ENCODE peak calls at places on chromosomes 11 and 22, in eight cellular contexts. One of them, this sample, is unnamed.

GRCh38 chr11:123152951-123153350 is 42.1 kb downstream of the CLMP start:
- DNase-seq in CD4-positive, alpha-beta memory T cell: no peak
- DNase-seq in hypothalamus: no peak
- DNase-seq in omental fat pad: no peak
- DNase-seq in HT1080: no peak
- DNase-seq in NCI-H82: no peak
- DNase-seq in cardiac muscle cell: no peak
- DNase-seq in GM04504: no peak
- DNase-seq in this sample: no peak

GRCh38 chr11:130118636-130119387 is 40.8 kb upstream of the ST14 start:
- DNase-seq in cardiac muscle cell: no peak
- DNase-seq in GM04504: no peak
- DNase-seq in omental fat pad: no peak
- DNase-seq in HT1080: no peak
- DNase-seq in CD4-positive, alpha-beta memory T cell: peak
- DNase-seq in hypothalamus: no peak
- DNase-seq in NCI-H82: no peak
- DNase-seq in this sample: no peak

GRCh38 chr11:7613394-7613720 is 59.9 kb downstream of the CYB5R2 start:
- DNase-seq in HT1080: no peak
- DNase-seq in cardiac muscle cell: no peak
- DNase-seq in omental fat pad: no peak
- DNase-seq in hypothalamus: no peak
- DNase-seq in GM04504: no peak
- DNase-seq in NCI-H82: no peak
- DNase-seq in CD4-positive, alpha-beta memory T cell: no peak
- DNase-seq in this sample: no peak

GRCh38 chr22:48153726-48154125 is 1391.3 kb downstream of the TBC1D22A start:
- DNase-seq in omental fat pad: no peak
- DNase-seq in NCI-H82: no peak
- DNase-seq in cardiac muscle cell: no peak
- DNase-seq in hypothalamus: no peak
- DNase-seq in GM04504: no peak
- DNase-seq in CD4-positive, alpha-beta memory T cell: no peak
- DNase-seq in HT1080: no peak
- DNase-seq in this sample: no peak

GRCh38 chr11:113014262-113014661 is 53.0 kb downstream of the NCAM1 start:
- DNase-seq in GM04504: peak
- DNase-seq in hypothalamus: no peak
- DNase-seq in omental fat pad: no peak
- DNase-seq in CD4-positive, alpha-beta memory T cell: no peak
- DNase-seq in NCI-H82: peak
- DNase-seq in cardiac muscle cell: peak
- DNase-seq in HT1080: no peak
- DNase-seq in this sample: no peak

GRCh38 chr11:43410394-43410793 is 51.7 kb downstream of the TTC17 start:
- DNase-seq in cardiac muscle cell: no peak
- DNase-seq in CD4-positive, alpha-beta memory T cell: no peak
- DNase-seq in GM04504: no peak
- DNase-seq in omental fat pad: no peak
- DNase-seq in NCI-H82: no peak
- DNase-seq in hypothalamus: no peak
- DNase-seq in HT1080: no peak
- DNase-seq in this sample: no peak

GRCh38 chr22:43478621-43479285 is 66.9 kb downstream of the MPPED1 start:
- DNase-seq in omental fat pad: no peak
- DNase-seq in NCI-H82: no peak
- DNase-seq in GM04504: no peak
- DNase-seq in CD4-positive, alpha-beta memory T cell: no peak
- DNase-seq in cardiac muscle cell: no peak
- DNase-seq in hypothalamus: no peak
- DNase-seq in HT1080: no peak
- DNase-seq in this sample: no peak

GRCh38 chr22:37056246-37056645 is 4.7 kb downstream of the KCTD17 start:
- DNase-seq in CD4-positive, alpha-beta memory T cell: no peak
- DNase-seq in cardiac muscle cell: no peak
- DNase-seq in GM04504: no peak
- DNase-seq in HT1080: no peak
- DNase-seq in omental fat pad: no peak
- DNase-seq in NCI-H82: no peak
- DNase-seq in hypothalamus: no peak
- DNase-seq in this sample: no peak

GRCh38 chr11:69293819-69294505 is at the start of gene MYEOV:
- DNase-seq in cardiac muscle cell: no peak
- DNase-seq in NCI-H82: peak
- DNase-seq in CD4-positive, alpha-beta memory T cell: no peak
- DNase-seq in hypothalamus: no peak
- DNase-seq in HT1080: no peak
- DNase-seq in GM04504: no peak
- DNase-seq in omental fat pad: no peak
- DNase-seq in this sample: peak

GRCh38 chr11:118632577-118633318 is 25.3 kb downstream of the PHLDB1 start:
- DNase-seq in hypothalamus: no peak
- DNase-seq in omental fat pad: no peak
- DNase-seq in CD4-positive, alpha-beta memory T cell: no peak
- DNase-seq in GM04504: no peak
- DNase-seq in cardiac muscle cell: no peak
- DNase-seq in HT1080: no peak
- DNase-seq in NCI-H82: no peak
- DNase-seq in this sample: no peak

GRCh38 chr11:129248618-129249017 is 56.5 kb upstream of the ARHGAP32 start:
- DNase-seq in HT1080: peak
- DNase-seq in cardiac muscle cell: no peak
- DNase-seq in GM04504: peak
- DNase-seq in hypothalamus: no peak
- DNase-seq in omental fat pad: no peak
- DNase-seq in NCI-H82: no peak
- DNase-seq in CD4-positive, alpha-beta memory T cell: no peak
- DNase-seq in this sample: peak

GRCh38 chr11:76656087-76656531 is 14.4 kb downstream of the LRRC32 start:
- DNase-seq in cardiac muscle cell: no peak
- DNase-seq in omental fat pad: peak
- DNase-seq in GM04504: no peak
- DNase-seq in HT1080: no peak
- DNase-seq in hypothalamus: no peak
- DNase-seq in NCI-H82: no peak
- DNase-seq in CD4-positive, alpha-beta memory T cell: no peak
- DNase-seq in this sample: no peak

GRCh38 chr22:44455151-44455962 is 42.7 kb downstream of the RTL6 start:
- DNase-seq in omental fat pad: no peak
- DNase-seq in CD4-positive, alpha-beta memory T cell: peak
- DNase-seq in cardiac muscle cell: no peak
- DNase-seq in HT1080: no peak
- DNase-seq in hypothalamus: no peak
- DNase-seq in NCI-H82: no peak
- DNase-seq in GM04504: no peak
- DNase-seq in this sample: no peak

GRCh38 chr11:91761406-91762027 is 463.1 kb upstream of the FAT3 start:
- DNase-seq in hypothalamus: no peak
- DNase-seq in omental fat pad: no peak
- DNase-seq in CD4-positive, alpha-beta memory T cell: no peak
- DNase-seq in HT1080: no peak
- DNase-seq in cardiac muscle cell: no peak
- DNase-seq in GM04504: no peak
- DNase-seq in NCI-H82: peak
- DNase-seq in this sample: no peak

GRCh38 chr11:60065801-60066200 is 9.3 kb downstream of the MS4A3 start:
- DNase-seq in hypothalamus: no peak
- DNase-seq in HT1080: no peak
- DNase-seq in NCI-H82: no peak
- DNase-seq in CD4-positive, alpha-beta memory T cell: no peak
- DNase-seq in omental fat pad: no peak
- DNase-seq in GM04504: no peak
- DNase-seq in cardiac muscle cell: no peak
- DNase-seq in this sample: no peak

GRCh38 chr11:69319255-69320106 is 25.5 kb downstream of the MYEOV start:
- DNase-seq in CD4-positive, alpha-beta memory T cell: no peak
- DNase-seq in omental fat pad: no peak
- DNase-seq in GM04504: no peak
- DNase-seq in HT1080: no peak
- DNase-seq in NCI-H82: no peak
- DNase-seq in hypothalamus: no peak
- DNase-seq in cardiac muscle cell: no peak
- DNase-seq in this sample: no peak

GRCh38 chr11:40032331-40032730 is 1427.1 kb downstream of the LRRC4C start:
- DNase-seq in omental fat pad: no peak
- DNase-seq in cardiac muscle cell: no peak
- DNase-seq in NCI-H82: no peak
- DNase-seq in CD4-positive, alpha-beta memory T cell: no peak
- DNase-seq in HT1080: peak
- DNase-seq in hypothalamus: no peak
- DNase-seq in GM04504: no peak
- DNase-seq in this sample: no peak

GRCh38 chr11:71355266-71355665 is 92.9 kb downstream of the DHCR7 start:
- DNase-seq in HT1080: no peak
- DNase-seq in NCI-H82: no peak
- DNase-seq in GM04504: no peak
- DNase-seq in CD4-positive, alpha-beta memory T cell: no peak
- DNase-seq in omental fat pad: no peak
- DNase-seq in cardiac muscle cell: no peak
- DNase-seq in hypothalamus: no peak
- DNase-seq in this sample: no peak

GRCh38 chr22:46147061-46147460 is 3.3 kb upstream of the PPARA start:
- DNase-seq in CD4-positive, alpha-beta memory T cell: no peak
- DNase-seq in NCI-H82: no peak
- DNase-seq in omental fat pad: no peak
- DNase-seq in HT1080: no peak
- DNase-seq in cardiac muscle cell: no peak
- DNase-seq in GM04504: no peak
- DNase-seq in hypothalamus: no peak
- DNase-seq in this sample: no peak

GRCh38 chr11:60221706-60222105 is 21.2 kb downstream of the MS4A4E start:
- DNase-seq in cardiac muscle cell: no peak
- DNase-seq in hypothalamus: no peak
- DNase-seq in GM04504: no peak
- DNase-seq in HT1080: no peak
- DNase-seq in omental fat pad: no peak
- DNase-seq in NCI-H82: no peak
- DNase-seq in CD4-positive, alpha-beta memory T cell: no peak
- DNase-seq in this sample: no peak

GRCh38 chr11:45232341-45233080 is 53.6 kb downstream of the SYT13 start:
- DNase-seq in hypothalamus: no peak
- DNase-seq in NCI-H82: no peak
- DNase-seq in cardiac muscle cell: no peak
- DNase-seq in CD4-positive, alpha-beta memory T cell: no peak
- DNase-seq in GM04504: no peak
- DNase-seq in omental fat pad: no peak
- DNase-seq in HT1080: no peak
- DNase-seq in this sample: no peak

GRCh38 chr11:211741-212140 is 4.2 kb downstream of the RIC8A start:
- DNase-seq in NCI-H82: no peak
- DNase-seq in omental fat pad: no peak
- DNase-seq in hypothalamus: no peak
- DNase-seq in GM04504: no peak
- DNase-seq in cardiac muscle cell: no peak
- DNase-seq in CD4-positive, alpha-beta memory T cell: no peak
- DNase-seq in HT1080: no peak
- DNase-seq in this sample: no peak

GRCh38 chr11:116144387-116144958 is 628.3 kb downstream of the BUD13 start:
- DNase-seq in HT1080: no peak
- DNase-seq in omental fat pad: no peak
- DNase-seq in hypothalamus: no peak
- DNase-seq in NCI-H82: no peak
- DNase-seq in cardiac muscle cell: no peak
- DNase-seq in CD4-positive, alpha-beta memory T cell: no peak
- DNase-seq in GM04504: no peak
- DNase-seq in this sample: no peak

GRCh38 chr22:36409911-36410756 is 22.4 kb upstream of the MYH9 start:
- DNase-seq in hypothalamus: no peak
- DNase-seq in omental fat pad: peak
- DNase-seq in CD4-positive, alpha-beta memory T cell: peak
- DNase-seq in GM04504: no peak
- DNase-seq in cardiac muscle cell: peak
- DNase-seq in HT1080: no peak
- DNase-seq in NCI-H82: no peak
- DNase-seq in this sample: no peak

GRCh38 chr22:49179175-49179574 is 648.5 kb downstream of the BRD1 start:
- DNase-seq in NCI-H82: no peak
- DNase-seq in HT1080: no peak
- DNase-seq in hypothalamus: no peak
- DNase-seq in CD4-positive, alpha-beta memory T cell: no peak
- DNase-seq in GM04504: no peak
- DNase-seq in cardiac muscle cell: no peak
- DNase-seq in omental fat pad: no peak
- DNase-seq in this sample: no peak

GRCh38 chr22:23755711-23756110 is 1.5 kb upstream of the VPREB3 start:
- DNase-seq in GM04504: no peak
- DNase-seq in cardiac muscle cell: no peak
- DNase-seq in NCI-H82: no peak
- DNase-seq in CD4-positive, alpha-beta memory T cell: no peak
- DNase-seq in hypothalamus: no peak
- DNase-seq in omental fat pad: no peak
- DNase-seq in HT1080: no peak
- DNase-seq in this sample: no peak

GRCh38 chr11:2975594-2975993 is 16.5 kb downstream of the NAP1L4 start:
- DNase-seq in cardiac muscle cell: no peak
- DNase-seq in GM04504: no peak
- DNase-seq in NCI-H82: peak
- DNase-seq in hypothalamus: no peak
- DNase-seq in omental fat pad: no peak
- DNase-seq in CD4-positive, alpha-beta memory T cell: peak
- DNase-seq in HT1080: peak
- DNase-seq in this sample: peak

GRCh38 chr22:32605576-32605975 is 131.0 kb downstream of the FBXO7 start:
- DNase-seq in hypothalamus: no peak
- DNase-seq in cardiac muscle cell: no peak
- DNase-seq in omental fat pad: no peak
- DNase-seq in CD4-positive, alpha-beta memory T cell: no peak
- DNase-seq in HT1080: no peak
- DNase-seq in NCI-H82: no peak
- DNase-seq in GM04504: no peak
- DNase-seq in this sample: no peak

GRCh38 chr11:123103326-123103980 is 41.5 kb upstream of the HSPA8 start:
- DNase-seq in HT1080: peak
- DNase-seq in omental fat pad: no peak
- DNase-seq in CD4-positive, alpha-beta memory T cell: peak
- DNase-seq in GM04504: peak
- DNase-seq in NCI-H82: peak
- DNase-seq in cardiac muscle cell: peak
- DNase-seq in hypothalamus: peak
- DNase-seq in this sample: peak

GRCh38 chr22:20641198-20641892 is 132.6 kb upstream of the SERPIND1 start:
- DNase-seq in HT1080: no peak
- DNase-seq in hypothalamus: no peak
- DNase-seq in NCI-H82: no peak
- DNase-seq in cardiac muscle cell: no peak
- DNase-seq in GM04504: no peak
- DNase-seq in CD4-positive, alpha-beta memory T cell: no peak
- DNase-seq in omental fat pad: no peak
- DNase-seq in this sample: no peak

GRCh38 chr11:69594481-69594880 is 46.5 kb upstream of the CCND1 start:
- DNase-seq in hypothalamus: no peak
- DNase-seq in omental fat pad: no peak
- DNase-seq in HT1080: no peak
- DNase-seq in NCI-H82: no peak
- DNase-seq in CD4-positive, alpha-beta memory T cell: no peak
- DNase-seq in GM04504: no peak
- DNase-seq in cardiac muscle cell: no peak
- DNase-seq in this sample: no peak

GRCh38 chr11:68379216-68379615 is 66.8 kb downstream of the LRP5 start:
- DNase-seq in omental fat pad: no peak
- DNase-seq in hypothalamus: no peak
- DNase-seq in NCI-H82: no peak
- DNase-seq in GM04504: no peak
- DNase-seq in HT1080: no peak
- DNase-seq in CD4-positive, alpha-beta memory T cell: no peak
- DNase-seq in cardiac muscle cell: no peak
- DNase-seq in this sample: no peak

GRCh38 chr22:39710380-39711117 is 140.0 kb downstream of the CACNA1I start:
- DNase-seq in HT1080: no peak
- DNase-seq in hypothalamus: no peak
- DNase-seq in cardiac muscle cell: no peak
- DNase-seq in omental fat pad: no peak
- DNase-seq in CD4-positive, alpha-beta memory T cell: no peak
- DNase-seq in NCI-H82: no peak
- DNase-seq in GM04504: no peak
- DNase-seq in this sample: no peak

GRCh38 chr22:28424427-28425080 is 255.1 kb downstream of the TTC28 start:
- DNase-seq in NCI-H82: no peak
- DNase-seq in GM04504: peak
- DNase-seq in CD4-positive, alpha-beta memory T cell: no peak
- DNase-seq in HT1080: no peak
- DNase-seq in hypothalamus: no peak
- DNase-seq in cardiac muscle cell: no peak
- DNase-seq in omental fat pad: no peak
- DNase-seq in this sample: no peak